ENCODE peak calls at places on chromosome 2, in seven cellular contexts. F is A549; S is CD8-positive, alpha-beta T cell; V is WERI-Rb-1; R is uterus; T is activated CD8-positive, alpha-beta T cell treated with anti-CD3 and anti-CD28 coated beads for 36 hours; H is fibroblast of the aortic adventitia. U is an unnamed sample.

GRCh38 chr2:120347387-120348010 is 1.6 kb downstream of the INHBB start:
- DNase-seq in F (no peak), S (no peak), V (no peak), R (no peak), T (no peak), H (peak), U (no peak)

GRCh38 chr2:3575534-3576324 is 669 bp downstream of the RPS7 start:
- DNase-seq in F (no peak), S (no peak), V (peak), R (no peak), T (peak), H (no peak), U (no peak)

GRCh38 chr2:169824373-169825333 is at the start of gene METTL5:
- DNase-seq in F (peak), S (peak), V (peak), R (peak), T (peak), H (peak), U (peak)

GRCh38 chr2:196808281-196808680 is 874 bp downstream of the C2orf66 start:
- DNase-seq in F (no peak), S (no peak), V (no peak), R (no peak), T (no peak), H (peak), U (no peak)

GRCh38 chr2:181169459-181169858 is 189.1 kb downstream of the UBE2E3 start:
- DNase-seq in F (no peak), S (no peak), V (no peak), R (no peak), T (no peak), H (peak), U (no peak)

GRCh38 chr2:6866239-6866745 is 585 bp upstream of the CMPK2 start:
- DNase-seq in F (peak), S (peak), V (peak), R (peak), T (peak), H (peak), U (peak)

GRCh38 chr2:181574321-181574720 is 82.6 kb downstream of the CERKL start:
- DNase-seq in F (no peak), S (no peak), V (no peak), R (no peak), T (no peak), H (no peak), U (no peak)

GRCh38 chr2:147204102-147204501 is 640.7 kb upstream of the ACVR2A start:
- DNase-seq in F (no peak), S (no peak), V (no peak), R (no peak), T (no peak), H (peak), U (no peak)

GRCh38 chr2:45691152-45691551 is 39.7 kb downstream of the PRKCE start:
- DNase-seq in F (no peak), S (no peak), V (no peak), R (no peak), T (no peak), H (no peak), U (peak)

GRCh38 chr2:69645026-69645425 is 1.5 kb upstream of the AAK1 start:
- DNase-seq in F (no peak), S (peak), V (no peak), R (no peak), T (peak), H (no peak), U (no peak)

GRCh38 chr2:75498907-75499306 is 61.8 kb downstream of the EVA1A start:
- DNase-seq in F (no peak), S (no peak), V (no peak), R (no peak), T (no peak), H (no peak), U (no peak)

GRCh38 chr2:68190991-68191731 is 33.5 kb downstream of the PNO1 start:
- DNase-seq in F (peak), S (no peak), V (no peak), R (no peak), T (no peak), H (peak), U (no peak)

GRCh38 chr2:96822786-96823185 is 6.7 kb downstream of the CNNM3 start:
- DNase-seq in F (no peak), S (no peak), V (no peak), R (no peak), T (no peak), H (no peak), U (no peak)

GRCh38 chr2:162545254-162545653 is 201.3 kb downstream of the GCA start:
- DNase-seq in F (no peak), S (no peak), V (no peak), R (no peak), T (no peak), H (no peak), U (no peak)

GRCh38 chr2:27152796-27153464 is 4.1 kb downstream of the TCF23 start:
- DNase-seq in F (no peak), S (no peak), V (no peak), R (no peak), T (peak), H (peak), U (no peak)

GRCh38 chr2:127941461-127941860 is 55.7 kb upstream of the AMMECR1L start:
- DNase-seq in F (no peak), S (no peak), V (no peak), R (no peak), T (no peak), H (no peak), U (no peak)

GRCh38 chr2:26575836-26576564 is 65.2 kb downstream of the CIB4 start:
- DNase-seq in F (no peak), S (no peak), V (no peak), R (no peak), T (no peak), H (no peak), U (no peak)

DNA sequence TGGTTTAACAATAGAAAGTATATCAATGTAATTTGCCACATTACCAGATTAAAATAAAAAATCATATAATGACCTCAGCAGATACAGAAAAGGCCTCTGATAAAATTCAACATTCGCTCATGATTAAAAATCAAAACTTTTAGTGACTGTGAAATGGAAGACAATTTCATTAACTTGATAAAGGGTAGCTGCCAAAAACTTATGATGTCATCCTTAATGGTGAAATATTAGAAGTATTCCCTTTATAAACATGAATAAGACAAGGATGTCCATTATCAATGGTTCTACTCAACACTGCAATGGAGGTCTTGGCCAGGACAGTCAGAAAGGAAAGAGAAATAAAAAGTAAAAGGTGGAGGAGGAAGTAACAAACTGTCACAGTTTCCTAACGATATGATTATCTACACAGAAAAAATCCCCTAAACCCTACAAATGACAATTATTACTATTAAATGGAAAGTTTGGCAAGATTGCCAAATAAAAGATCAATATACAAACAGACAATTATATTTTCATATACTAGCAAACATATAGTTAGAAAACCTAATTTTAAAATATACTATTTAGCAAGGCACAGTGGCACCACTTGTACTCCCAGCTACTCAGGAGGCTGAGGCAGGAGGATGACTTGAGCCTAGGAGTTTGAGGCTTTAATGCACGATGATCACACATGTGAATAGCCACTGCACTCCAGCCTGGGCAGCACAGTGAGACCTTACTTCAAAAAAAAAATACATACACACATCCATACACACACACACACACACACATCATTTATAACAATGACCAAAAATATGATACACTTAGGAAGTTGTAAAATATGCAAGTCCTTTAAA is 12.8 kb downstream of the METTL8 start:
- DNase-seq in F (no peak), S (no peak), V (no peak), R (no peak), T (no peak), H (no peak), U (peak)
- TF ChIP-seq CTCF in F (no peak), S (no peak), V (no peak), R (no peak), T (no peak), H (no peak), U (no peak)

GRCh38 chr2:42810126-42810970 is 18.0 kb upstream of the HAAO start:
- DNase-seq in F (peak), S (peak), V (peak), R (peak), T (peak), H (peak), U (peak)
- TF ChIP-seq CTCF in F (peak), S (no peak), V (no peak), R (peak), T (no peak), H (peak), U (peak)

GRCh38 chr2:57802243-57802642 is 244.4 kb upstream of the VRK2 start:
- DNase-seq in F (no peak), S (no peak), V (no peak), R (no peak), T (no peak), H (no peak), U (no peak)
- TF ChIP-seq CTCF in F (no peak), S (no peak), V (no peak), R (no peak), T (no peak), H (no peak), U (no peak)

DNA sequence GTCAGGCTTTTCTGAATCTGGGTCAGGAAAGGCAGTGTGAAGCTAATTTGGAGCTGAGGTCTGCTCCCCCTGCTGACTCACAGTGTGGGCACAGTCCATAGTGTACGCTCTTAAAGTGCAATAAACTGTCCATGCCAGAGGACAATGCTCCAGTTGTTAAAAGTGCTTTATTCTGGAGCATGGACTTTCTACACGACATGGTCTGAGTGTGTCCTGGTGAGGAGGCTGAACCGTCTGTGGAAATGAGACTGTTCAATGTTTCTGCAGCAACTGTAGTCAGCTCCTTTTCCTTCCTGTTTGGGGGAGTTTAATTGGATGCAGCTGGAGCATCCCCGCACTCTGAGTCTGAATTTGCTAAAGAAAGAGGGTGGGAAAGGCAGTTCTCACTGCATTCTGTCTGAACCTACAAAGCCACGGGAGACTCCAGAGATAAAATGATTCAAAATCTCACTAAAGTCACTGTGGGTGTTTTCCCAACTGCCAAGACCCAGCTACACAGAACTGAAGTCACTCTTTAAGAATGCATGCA is 110.2 kb upstream of the TRIB2 start:
- DNase-seq in F (no peak), S (no peak), V (no peak), R (peak), T (no peak), H (peak), U (no peak)
- TF ChIP-seq CTCF in F (no peak), S (no peak), V (peak), R (no peak), T (no peak), H (peak), U (no peak)

DNA sequence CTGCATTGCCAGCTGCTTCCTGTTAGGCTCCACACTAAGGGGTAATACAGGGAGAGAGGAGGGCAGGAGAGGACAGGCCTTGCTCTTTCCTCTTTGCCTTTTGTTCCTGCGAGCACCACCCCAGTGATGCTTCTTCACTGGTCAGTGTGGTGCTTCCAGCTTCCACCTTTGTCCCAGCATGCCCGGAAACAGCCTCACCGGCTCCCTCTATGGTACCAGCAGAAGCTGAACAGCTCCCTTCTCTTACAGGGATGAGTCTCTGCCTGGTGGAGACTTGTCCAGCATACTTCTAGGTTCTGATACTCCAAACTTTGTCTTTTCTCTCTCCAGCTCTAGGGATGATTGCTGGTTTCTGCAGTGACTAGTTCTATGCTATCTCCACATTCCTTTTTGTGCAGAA is 413.3 kb downstream of the TSN start:
- DNase-seq in F (no peak), S (no peak), V (peak), R (no peak), T (no peak), H (no peak), U (no peak)
- TF ChIP-seq CTCF in F (no peak), S (no peak), V (peak), R (no peak), T (no peak), H (no peak), U (no peak)

GRCh38 chr2:74197983-74198460 is 393 bp upstream of the MTHFD2 start:
- DNase-seq in F (no peak), S (no peak), V (no peak), R (no peak), T (no peak), H (no peak), U (no peak)

GRCh38 chr2:74199871-74200305 is 1.5 kb downstream of the MTHFD2 start:
- DNase-seq in F (no peak), S (no peak), V (no peak), R (no peak), T (peak), H (peak), U (peak)

GRCh38 chr2:74198461-74199274 is at the start of gene MTHFD2:
- DNase-seq in F (peak), S (peak), V (peak), R (peak), T (peak), H (peak), U (peak)

GRCh38 chr2:74201196-74201595 is 2.8 kb downstream of the MTHFD2 start:
- DNase-seq in F (no peak), S (no peak), V (no peak), R (peak), T (no peak), H (no peak), U (no peak)

DNA sequence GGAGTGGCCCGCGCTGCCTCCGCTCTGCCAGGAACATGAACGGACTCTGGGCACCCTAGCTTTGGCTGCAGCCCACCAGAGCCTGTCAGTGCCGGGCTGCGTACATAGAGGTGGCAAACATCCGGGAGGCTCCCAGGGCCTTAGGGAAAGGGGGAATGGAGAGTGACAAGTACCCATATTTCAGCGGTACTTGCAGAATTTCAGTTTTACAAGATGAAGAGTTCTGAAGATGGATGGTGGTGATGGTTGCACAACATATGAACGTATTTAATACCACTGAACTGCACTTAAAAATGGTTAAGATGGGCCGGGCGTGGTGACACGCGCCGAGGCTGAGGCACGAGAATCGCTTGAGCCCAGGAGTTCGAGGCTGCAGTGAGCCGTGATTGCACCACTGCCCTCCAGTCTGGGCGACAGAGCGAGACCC is 873 bp downstream of the MTHFD2 start:
- DNase-seq in F (no peak), S (no peak), V (no peak), R (no peak), T (peak), H (no peak), U (no peak)
- TF ChIP-seq CTCF in F (no peak), S (no peak), V (no peak), R (no peak), T (peak), H (no peak), U (no peak)

GRCh38 chr2:15943378-15943851 is 3.1 kb downstream of the MYCN start:
- DNase-seq in F (peak), S (no peak), V (peak), R (no peak), T (peak), H (no peak), U (no peak)
- TF ChIP-seq CTCF in F (peak), S (no peak), V (peak), R (no peak), T (no peak), H (no peak), U (no peak)

GRCh38 chr2:219060821-219061791 is at the start of gene IHH:
- DNase-seq in F (no peak), S (no peak), V (peak), R (no peak), T (peak), H (no peak), U (no peak)

GRCh38 chr2:219059375-219059724 is 1.4 kb downstream of the IHH start:
- DNase-seq in F (no peak), S (no peak), V (no peak), R (no peak), T (no peak), H (no peak), U (no peak)

GRCh38 chr2:219057709-219058540 is 2.8 kb downstream of the IHH start:
- DNase-seq in F (no peak), S (peak), V (peak), R (peak), T (peak), H (peak), U (peak)

GRCh38 chr2:219058541-219059374 is 2.0 kb downstream of the IHH start:
- DNase-seq in F (no peak), S (no peak), V (no peak), R (no peak), T (no peak), H (peak), U (no peak)

GRCh38 chr2:219059725-219060682 is 717 bp downstream of the IHH start:
- DNase-seq in F (no peak), S (no peak), V (no peak), R (no peak), T (peak), H (no peak), U (no peak)
- TF ChIP-seq CTCF in F (no peak), S (no peak), V (no peak), R (no peak), T (no peak), H (no peak), U (no peak)

GRCh38 chr2:104412384-104412783 is 441.5 kb upstream of the POU3F3 start:
- DNase-seq in F (peak), S (no peak), V (no peak), R (no peak), T (peak), H (no peak), U (peak)
- TF ChIP-seq CTCF in F (peak), S (no peak), V (peak), R (no peak), T (peak), H (no peak), U (peak)

GRCh38 chr2:219206442-219207253 is at the start of gene ZFAND2B:
- DNase-seq in F (peak), S (peak), V (peak), R (peak), T (peak), H (peak), U (peak)
- TF ChIP-seq CTCF in F (no peak), S (no peak), V (no peak), R (peak), T (no peak), H (peak), U (no peak)

U was measured in GM10248.